ENCODE peak calls at places on chromosome 17, in seven cellular contexts. C, F, X, P, N, G and H are unnamed samples.

GRCh38 chr17:42969006-42969581 is 4.8 kb upstream of the AARSD1 start:
- DNase-seq in C (no peak), X (no peak), G (peak), P (no peak), N (no peak), F (no peak), H (no peak)

GRCh38 chr17:61504697-61505096 is 52.5 kb downstream of the TBX4 start:
- DNase-seq in P (no peak), G (peak), N (no peak), C (no peak), X (no peak), F (no peak), H (no peak)

GRCh38 chr17:1745513-1746020 is 2.9 kb downstream of the SERPINF2 start:
- DNase-seq in P (no peak), N (no peak), F (no peak), G (no peak), C (no peak), X (no peak), H (no peak)

GRCh38 chr17:34620458-34620857 is 41.1 kb downstream of the TMEM132E start:
- DNase-seq in F (no peak), G (no peak), N (no peak), P (no peak), C (no peak), X (no peak), H (no peak)

GRCh38 chr17:17403899-17404576 is 72.8 kb upstream of the MED9 start:
- DNase-seq in G (no peak), C (no peak), X (no peak), N (no peak), P (no peak), F (no peak), H (no peak)

GRCh38 chr17:80584171-80584905 is 39.7 kb downstream of the RPTOR start:
- DNase-seq in G (no peak), F (no peak), P (no peak), X (no peak), C (no peak), N (no peak), H (no peak)

GRCh38 chr17:80822021-80822699 is 169.5 kb upstream of the CHMP6 start:
- DNase-seq in F (no peak), X (no peak), G (no peak), N (no peak), P (no peak), C (no peak), H (no peak)

GRCh38 chr17:43456661-43457361 is 27.0 kb upstream of the DHX8 start:
- DNase-seq in N (peak), X (no peak), C (no peak), P (peak), G (peak), F (no peak), H (no peak)

GRCh38 chr17:79979841-79980215 is 55.8 kb downstream of the TBC1D16 start:
- DNase-seq in G (no peak), X (no peak), P (no peak), F (no peak), N (no peak), C (no peak), H (no peak)

GRCh38 chr17:56752263-56752662 is 81.5 kb downstream of the C17orf67 start:
- DNase-seq in G (no peak), C (no peak), F (no peak), N (no peak), X (no peak), P (no peak), H (no peak)

GRCh38 chr17:1733759-1734158 is 8.9 kb upstream of the SERPINF2 start:
- DNase-seq in N (no peak), F (no peak), C (no peak), P (no peak), X (no peak), G (no peak), H (no peak)

GRCh38 chr17:68542698-68543463 is 30.7 kb downstream of the PRKAR1A start:
- DNase-seq in N (peak), P (no peak), G (no peak), C (no peak), X (no peak), F (no peak), H (no peak)

GRCh38 chr17:42380935-42381334 is 7.3 kb downstream of the STAT3 start:
- DNase-seq in N (no peak), C (no peak), X (no peak), G (no peak), F (no peak), P (no peak), H (no peak)

GRCh38 chr17:1617620-1618174 is 10.9 kb downstream of the SLC43A2 start:
- DNase-seq in F (no peak), X (no peak), G (peak), N (peak), P (peak), C (peak), H (no peak)

GRCh38 chr17:27475070-27475673 is 18.9 kb downstream of the KSR1 start:
- DNase-seq in F (no peak), G (no peak), X (no peak), P (no peak), C (no peak), N (no peak), H (no peak)

GRCh38 chr17:74190154-74190553 is 13.3 kb upstream of the RPL38 start:
- DNase-seq in F (peak), P (no peak), C (peak), X (no peak), N (peak), G (peak), H (peak)

GRCh38 chr17:39715375-39716072 is 14.8 kb downstream of the MIEN1 start:
- DNase-seq in X (no peak), F (no peak), P (no peak), G (no peak), C (no peak), N (no peak), H (no peak)

GRCh38 chr17:65270932-65271700 is 133.9 kb downstream of the RGS9 start:
- DNase-seq in G (no peak), F (no peak), P (no peak), C (no peak), X (no peak), N (no peak), H (no peak)

GRCh38 chr17:17088104-17088485 is 45.8 kb downstream of the MPRIP start:
- DNase-seq in C (no peak), F (peak), G (no peak), P (no peak), N (no peak), X (no peak), H (no peak)

GRCh38 chr17:35183332-35183731 is 10.9 kb downstream of the SLC35G3 start:
- DNase-seq in N (no peak), C (no peak), G (no peak), F (no peak), X (no peak), P (no peak), H (no peak)